ENCODE peak calls at places on chromosomes 6 and 20, in eight cellular contexts. One of them, this sample, is unnamed.

GRCh38 chr6:53112404-53112803 is 36.2 kb downstream of the GCM1 start:
- DNase-seq in fibroblast of lung: no peak
- DNase-seq in upper lobe of left lung: peak; percentile 65
- DNase-seq in AG10803: no peak
- DNase-seq in right lobe of liver: no peak
- DNase-seq in osteoblast: no peak
- DNase-seq in GM12865: no peak
- DNase-seq in hepatocyte: peak; percentile 51
- DNase-seq in this sample: no peak

GRCh38 chr20:20427202-20427864 is 59.4 kb downstream of the INSM1 start:
- DNase-seq in fibroblast of lung: no peak
- DNase-seq in upper lobe of left lung: no peak
- DNase-seq in AG10803: no peak
- DNase-seq in right lobe of liver: no peak
- DNase-seq in osteoblast: no peak
- DNase-seq in GM12865: no peak
- DNase-seq in hepatocyte: no peak
- DNase-seq in this sample: no peak

GRCh38 chr6:55568779-55569439 is 10.1 kb downstream of the HMGCLL1 start:
- DNase-seq in fibroblast of lung: no peak
- DNase-seq in upper lobe of left lung: no peak
- DNase-seq in AG10803: no peak
- DNase-seq in right lobe of liver: no peak
- DNase-seq in osteoblast: no peak
- DNase-seq in GM12865: no peak
- DNase-seq in hepatocyte: peak; percentile 19
- DNase-seq in this sample: peak; percentile 48

GRCh38 chr20:15895560-15896084 is 677.6 kb downstream of the KIF16B start:
- DNase-seq in fibroblast of lung: no peak
- DNase-seq in upper lobe of left lung: no peak
- DNase-seq in AG10803: no peak
- DNase-seq in right lobe of liver: no peak
- DNase-seq in osteoblast: no peak
- DNase-seq in GM12865: peak; percentile 64
- DNase-seq in hepatocyte: no peak
- DNase-seq in this sample: no peak

GRCh38 chr6:12232339-12232738 is 57.8 kb upstream of the EDN1 start:
- DNase-seq in fibroblast of lung: peak; percentile 85
- DNase-seq in upper lobe of left lung: no peak
- DNase-seq in AG10803: peak; percentile 85
- DNase-seq in right lobe of liver: no peak
- DNase-seq in osteoblast: peak; percentile 37
- DNase-seq in GM12865: peak; percentile 51
- DNase-seq in hepatocyte: no peak
- DNase-seq in this sample: peak; percentile 61

GRCh38 chr20:58021481-58021880 is 207.0 kb downstream of the ANKRD60 start:
- DNase-seq in fibroblast of lung: peak; percentile 13
- DNase-seq in upper lobe of left lung: no peak
- DNase-seq in AG10803: peak; percentile 28
- DNase-seq in right lobe of liver: no peak
- DNase-seq in osteoblast: no peak
- DNase-seq in GM12865: peak; percentile 17
- DNase-seq in hepatocyte: no peak
- DNase-seq in this sample: peak; percentile 16

GRCh38 chr20:40019510-40019909 is 669.5 kb downstream of the MAFB start:
- DNase-seq in fibroblast of lung: no peak
- DNase-seq in upper lobe of left lung: no peak
- DNase-seq in AG10803: no peak
- DNase-seq in right lobe of liver: no peak
- DNase-seq in osteoblast: no peak
- DNase-seq in GM12865: no peak
- DNase-seq in hepatocyte: no peak
- DNase-seq in this sample: no peak

GRCh38 chr6:123316733-123317323 is 319.9 kb downstream of the TRDN start:
- DNase-seq in fibroblast of lung: peak; percentile 2
- DNase-seq in upper lobe of left lung: no peak
- DNase-seq in AG10803: peak; percentile 15
- DNase-seq in right lobe of liver: no peak
- DNase-seq in osteoblast: no peak
- DNase-seq in GM12865: peak; percentile 3
- DNase-seq in hepatocyte: peak; percentile 28
- DNase-seq in this sample: peak; percentile 51

GRCh38 chr6:46014511-46015118 is 1.0 kb downstream of the CLIC5 start:
- DNase-seq in fibroblast of lung: no peak
- DNase-seq in upper lobe of left lung: peak; percentile 51
- DNase-seq in AG10803: no peak
- DNase-seq in right lobe of liver: no peak
- DNase-seq in osteoblast: peak; percentile 65
- DNase-seq in GM12865: no peak
- DNase-seq in hepatocyte: peak; percentile 49
- DNase-seq in this sample: no peak

GRCh38 chr6:89956182-89956581 is 61.9 kb downstream of the GJA10 start:
- DNase-seq in fibroblast of lung: no peak
- DNase-seq in upper lobe of left lung: no peak
- DNase-seq in AG10803: no peak
- DNase-seq in right lobe of liver: no peak
- DNase-seq in osteoblast: no peak
- DNase-seq in GM12865: no peak
- DNase-seq in hepatocyte: no peak
- DNase-seq in this sample: no peak

GRCh38 chr6:143451531-143451930 is 926 bp downstream of the PEX3 start:
- DNase-seq in fibroblast of lung: no peak
- DNase-seq in upper lobe of left lung: no peak
- DNase-seq in AG10803: peak; percentile 35
- DNase-seq in right lobe of liver: no peak
- DNase-seq in osteoblast: peak; percentile 36
- DNase-seq in GM12865: no peak
- DNase-seq in hepatocyte: no peak
- DNase-seq in this sample: peak; percentile 34

GRCh38 chr20:56422131-56422823 is 10.2 kb downstream of the CASS4 start:
- DNase-seq in fibroblast of lung: peak; percentile 91
- DNase-seq in upper lobe of left lung: no peak
- DNase-seq in AG10803: peak; percentile 58
- DNase-seq in right lobe of liver: no peak
- DNase-seq in osteoblast: no peak
- DNase-seq in GM12865: no peak
- DNase-seq in hepatocyte: no peak
- DNase-seq in this sample: peak; percentile 85

GRCh38 chr20:62413896-62414481 is 6.9 kb upstream of the CABLES2 start:
- DNase-seq in fibroblast of lung: no peak
- DNase-seq in upper lobe of left lung: no peak
- DNase-seq in AG10803: no peak
- DNase-seq in right lobe of liver: no peak
- DNase-seq in osteoblast: no peak
- DNase-seq in GM12865: no peak
- DNase-seq in hepatocyte: no peak
- DNase-seq in this sample: no peak

GRCh38 chr20:25310268-25310920 is 62.5 kb downstream of the PYGB start:
- DNase-seq in fibroblast of lung: peak; percentile 90
- DNase-seq in upper lobe of left lung: peak; percentile 64
- DNase-seq in AG10803: peak; percentile 88
- DNase-seq in right lobe of liver: peak; percentile 73
- DNase-seq in osteoblast: peak; percentile 98
- DNase-seq in GM12865: peak; percentile 82
- DNase-seq in hepatocyte: peak; percentile 91
- DNase-seq in this sample: peak; percentile 96

GRCh38 chr20:11952621-11953020 is 34.9 kb downstream of the BTBD3 start:
- DNase-seq in fibroblast of lung: peak; percentile 35
- DNase-seq in upper lobe of left lung: no peak
- DNase-seq in AG10803: peak; percentile 6
- DNase-seq in right lobe of liver: no peak
- DNase-seq in osteoblast: no peak
- DNase-seq in GM12865: no peak
- DNase-seq in hepatocyte: no peak
- DNase-seq in this sample: no peak

GRCh38 chr20:9966966-9967365 is 67.8 kb upstream of the ANKEF1 start:
- DNase-seq in fibroblast of lung: no peak
- DNase-seq in upper lobe of left lung: no peak
- DNase-seq in AG10803: peak; percentile 1
- DNase-seq in right lobe of liver: no peak
- DNase-seq in osteoblast: peak; percentile 61
- DNase-seq in GM12865: peak; percentile 7
- DNase-seq in hepatocyte: no peak
- DNase-seq in this sample: peak; percentile 40
- TF ChIP-seq CTCF in fibroblast of lung: peak; percentile 23
- TF ChIP-seq CTCF in upper lobe of left lung: no peak
- TF ChIP-seq CTCF in AG10803: peak; percentile 33
- TF ChIP-seq CTCF in right lobe of liver: peak; percentile 29
- TF ChIP-seq CTCF in osteoblast: peak; percentile 41
- TF ChIP-seq CTCF in GM12865: peak; percentile 23
- TF ChIP-seq CTCF in hepatocyte: peak; percentile 33
- TF ChIP-seq CTCF in this sample: peak; percentile 65

GRCh38 chr6:73858376-73858775 is 162.4 kb downstream of the CD109 start:
- DNase-seq in fibroblast of lung: no peak
- DNase-seq in upper lobe of left lung: no peak
- DNase-seq in AG10803: peak; percentile 58
- DNase-seq in right lobe of liver: no peak
- DNase-seq in osteoblast: no peak
- DNase-seq in GM12865: no peak
- DNase-seq in hepatocyte: no peak
- DNase-seq in this sample: no peak
- H3K4me3 ChIP-seq in fibroblast of lung: no peak overlapping the region
- H3K4me3 ChIP-seq in upper lobe of left lung: no peak overlapping the region
- H3K4me3 ChIP-seq in AG10803: no peak overlapping the region
- H3K4me3 ChIP-seq in right lobe of liver: no peak overlapping the region
- H3K4me3 ChIP-seq in osteoblast: no peak overlapping the region
- H3K4me3 ChIP-seq in GM12865: no peak overlapping the region
- H3K4me3 ChIP-seq in hepatocyte: no peak overlapping the region
- H3K4me3 ChIP-seq in this sample: no peak overlapping the region

GRCh38 chr6:57085441-57085840 is 4.5 kb upstream of the ZNF451 start:
- DNase-seq in fibroblast of lung: no peak
- DNase-seq in upper lobe of left lung: no peak
- DNase-seq in AG10803: no peak
- DNase-seq in right lobe of liver: no peak
- DNase-seq in osteoblast: no peak
- DNase-seq in GM12865: no peak
- DNase-seq in hepatocyte: no peak
- DNase-seq in this sample: no peak
- TF ChIP-seq CTCF in fibroblast of lung: no peak
- TF ChIP-seq CTCF in upper lobe of left lung: no peak
- TF ChIP-seq CTCF in AG10803: no peak
- TF ChIP-seq CTCF in right lobe of liver: no peak
- TF ChIP-seq CTCF in osteoblast: no peak
- TF ChIP-seq CTCF in GM12865: no peak
- TF ChIP-seq CTCF in hepatocyte: no peak
- TF ChIP-seq CTCF in this sample: no peak

DNA sequence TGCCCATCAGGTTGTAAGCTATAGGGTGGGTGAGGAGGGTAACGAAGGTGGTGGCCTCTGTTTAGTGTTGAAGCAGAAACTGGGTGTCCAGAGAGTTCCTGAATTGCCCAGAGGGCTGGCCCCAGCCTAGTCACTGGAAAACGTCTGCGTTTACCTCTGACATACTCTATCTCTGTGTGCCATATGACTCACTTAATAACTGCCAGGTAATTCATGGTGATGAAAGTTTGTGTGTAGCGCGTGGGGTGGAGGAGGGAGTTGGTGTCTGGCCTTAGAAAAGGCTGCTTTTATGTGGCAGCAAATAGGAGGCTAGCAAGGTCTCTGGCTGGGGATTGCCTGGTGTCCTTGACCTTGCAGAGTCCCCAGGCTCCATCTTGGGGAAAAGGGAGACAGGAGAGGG is 47.3 kb downstream of the SLC35D3 start:
- DNase-seq in fibroblast of lung: no peak
- DNase-seq in upper lobe of left lung: no peak
- DNase-seq in AG10803: no peak
- DNase-seq in right lobe of liver: no peak
- DNase-seq in osteoblast: no peak
- DNase-seq in GM12865: no peak
- DNase-seq in hepatocyte: peak; percentile 53
- DNase-seq in this sample: no peak
- H3K4me3 ChIP-seq in fibroblast of lung: no peak overlapping the region
- H3K4me3 ChIP-seq in upper lobe of left lung: no peak overlapping the region
- H3K4me3 ChIP-seq in AG10803: no peak overlapping the region
- H3K4me3 ChIP-seq in right lobe of liver: no peak overlapping the region
- H3K4me3 ChIP-seq in osteoblast: no peak overlapping the region
- H3K4me3 ChIP-seq in GM12865: no peak overlapping the region
- H3K4me3 ChIP-seq in hepatocyte: no peak overlapping the region
- H3K4me3 ChIP-seq in this sample: no peak overlapping the region

DNA sequence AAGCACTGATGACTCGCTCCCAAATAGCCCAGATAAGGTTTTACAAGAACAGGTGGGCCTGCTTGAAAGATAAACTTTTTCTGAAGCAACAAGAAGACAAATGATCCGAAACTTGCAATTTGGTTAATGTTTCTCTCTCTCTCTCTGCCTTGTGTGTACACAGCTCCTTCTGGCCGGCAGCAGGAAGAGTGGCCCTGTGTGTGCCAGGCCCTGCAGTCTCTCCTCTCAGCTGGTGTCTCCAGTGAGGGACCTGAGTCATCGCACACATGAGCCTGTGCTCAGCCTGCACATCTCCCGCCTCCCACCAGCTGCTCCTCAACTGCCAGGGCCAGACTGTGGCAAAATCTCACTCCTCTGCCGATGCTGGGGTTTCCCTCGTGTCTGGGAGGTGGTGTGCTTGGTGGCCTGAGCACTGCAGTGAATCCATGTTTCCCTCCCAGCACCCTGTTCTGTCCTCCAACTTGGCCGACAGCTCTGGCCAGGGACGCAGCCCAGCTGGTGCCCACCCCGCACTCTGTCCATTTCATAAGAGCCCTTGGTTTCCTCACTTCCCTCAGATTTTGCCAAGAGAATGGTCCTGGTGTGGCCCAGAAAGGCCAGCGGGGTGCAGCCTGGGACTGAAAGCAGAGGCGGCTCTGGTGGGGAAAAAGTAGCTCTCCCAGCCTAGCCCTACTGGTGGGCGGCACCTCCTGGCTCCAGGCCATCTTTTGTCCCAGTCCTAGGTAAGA is 49.4 kb downstream of the ERMARD start:
- DNase-seq in fibroblast of lung: peak; percentile 75
- DNase-seq in upper lobe of left lung: peak; percentile 48
- DNase-seq in AG10803: peak; percentile 71
- DNase-seq in right lobe of liver: peak; percentile 69
- DNase-seq in osteoblast: peak; percentile 95
- DNase-seq in GM12865: no peak
- DNase-seq in hepatocyte: peak; percentile 83
- DNase-seq in this sample: peak; percentile 71
- TF ChIP-seq CTCF in fibroblast of lung: no peak
- TF ChIP-seq CTCF in upper lobe of left lung: no peak
- TF ChIP-seq CTCF in AG10803: no peak
- TF ChIP-seq CTCF in right lobe of liver: no peak
- TF ChIP-seq CTCF in osteoblast: no peak
- TF ChIP-seq CTCF in GM12865: no peak
- TF ChIP-seq CTCF in hepatocyte: no peak
- TF ChIP-seq CTCF in this sample: no peak

DNA sequence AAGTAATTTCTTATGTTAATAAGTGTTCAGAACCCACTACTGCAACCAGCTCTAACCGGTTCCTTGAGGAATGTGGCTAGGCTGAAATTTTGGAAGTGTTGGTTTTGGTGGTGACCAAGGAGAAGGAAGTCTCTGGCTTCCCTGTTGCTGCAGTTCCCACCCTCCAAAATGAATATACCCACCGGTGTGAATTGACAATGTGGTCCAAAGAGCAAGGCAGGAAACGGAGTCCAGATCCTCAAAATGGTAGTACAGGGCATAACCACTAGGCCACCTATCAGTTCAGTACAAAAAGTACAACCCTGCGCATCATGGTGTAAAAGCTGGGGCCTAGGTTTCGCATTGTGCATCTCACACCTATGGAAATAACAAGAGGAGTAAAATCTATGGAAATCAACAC is 2.8 kb downstream of the ADNP start:
- DNase-seq in fibroblast of lung: no peak
- DNase-seq in upper lobe of left lung: no peak
- DNase-seq in AG10803: no peak
- DNase-seq in right lobe of liver: no peak
- DNase-seq in osteoblast: no peak
- DNase-seq in GM12865: peak; percentile 44
- DNase-seq in hepatocyte: no peak
- DNase-seq in this sample: no peak
- H3K4me3 ChIP-seq in fibroblast of lung: peak overlapping the region; percentile 23
- H3K4me3 ChIP-seq in upper lobe of left lung: no peak overlapping the region
- H3K4me3 ChIP-seq in AG10803: peak overlapping the region; percentile 66
- H3K4me3 ChIP-seq in right lobe of liver: no peak overlapping the region
- H3K4me3 ChIP-seq in osteoblast: peak overlapping the region; percentile 76
- H3K4me3 ChIP-seq in GM12865: peak overlapping the region; percentile 98
- H3K4me3 ChIP-seq in hepatocyte: peak overlapping the region; percentile 22
- H3K4me3 ChIP-seq in this sample: peak overlapping the region; percentile 84